ENCODE peak calls at places on chromosomes 7 and 10, in five cellular contexts. E, O, T, W and A are unnamed samples.

GRCh38 chr10:119118231-119118630 is 14.3 kb downstream of the DENND10 start:
- DNase-seq in E (no peak), T (no peak), W (no peak), O (no peak), A (no peak)

GRCh38 chr10:79209831-79210230 is 137.4 kb upstream of the PPIF start:
- DNase-seq in T (no peak), O (no peak), E (no peak), W (no peak), A (no peak)

GRCh38 chr10:80290474-80291220 is 1.2 kb upstream of the MAT1A start:
- DNase-seq in W (no peak), O (no peak), E (no peak), T (no peak), A (no peak)

GRCh38 chr10:8050561-8051108 is 3.9 kb upstream of the GATA3 start:
- DNase-seq in O (peak; percentile 18), T (no peak), E (peak; percentile 67), W (peak; percentile 46), A (peak; percentile 82)

GRCh38 chr7:46932656-46933424 is 649.1 kb downstream of the TNS3 start:
- DNase-seq in E (no peak), W (peak; percentile 96), O (peak; percentile 96), T (no peak), A (peak; percentile 89)

GRCh38 chr7:159142730-159143129 is 1.9 kb downstream of the VIPR2 start:
- DNase-seq in W (no peak), O (no peak), T (no peak), E (no peak), A (no peak)

GRCh38 chr10:77949167-77949566 is 22.6 kb upstream of the DLG5 start:
- DNase-seq in T (peak; percentile 82), O (peak; percentile 70), E (no peak), W (peak; percentile 34), A (peak; percentile 97)

GRCh38 chr7:7972128-7972527 is 3.5 kb downstream of the GLCCI1 start:
- DNase-seq in W (peak; percentile 31), E (no peak), O (peak; percentile 6), T (no peak), A (no peak)

GRCh38 chr7:114081606-114082425 is 163.0 kb upstream of the PPP1R3A start:
- DNase-seq in E (peak; percentile 39), O (peak; percentile 70), T (no peak), W (peak; percentile 54), A (no peak)

GRCh38 chr7:114944742-114945625 is 23.1 kb downstream of the MDFIC start:
- DNase-seq in T (no peak), W (peak; percentile 90), O (peak; percentile 94), E (peak; percentile 3), A (no peak)

GRCh38 chr10:43255644-43256431 is 11.0 kb downstream of the RASGEF1A start:
- DNase-seq in E (no peak), T (no peak), O (no peak), W (peak; percentile 2), A (peak; percentile 21)

GRCh38 chr7:82362129-82362528 is 81.4 kb downstream of the CACNA2D1 start:
- DNase-seq in T (no peak), O (peak; percentile 86), W (no peak), E (no peak), A (no peak)

GRCh38 chr7:138161600-138162081 is 85.4 kb downstream of the AKR1D1 start:
- DNase-seq in O (peak; percentile 81), W (peak; percentile 91), E (peak; percentile 90), T (peak; percentile 79), A (peak; percentile 87)

GRCh38 chr10:127196227-127196954 is at the start of gene INSYN2A:
- DNase-seq in E (peak; percentile 58), T (no peak), W (peak; percentile 58), O (peak; percentile 44), A (no peak)

GRCh38 chr7:27160147-27160545 is 3.7 kb upstream of the HOXA7 start:
- DNase-seq in W (no peak), O (no peak), T (no peak), E (no peak), A (no peak)

GRCh38 chr7:41437257-41438196 is 265.4 kb downstream of the INHBA start:
- DNase-seq in O (no peak), E (no peak), T (no peak), W (no peak), A (no peak)

GRCh38 chr10:116263870-116264269 is 9.1 kb downstream of the GFRA1 start:
- DNase-seq in O (peak; percentile 10), T (no peak), E (no peak), W (peak; percentile 41), A (peak; percentile 7)

GRCh38 chr7:100386940-100387339 is 13.7 kb downstream of the PILRA start:
- DNase-seq in W (no peak), T (no peak), E (no peak), O (no peak), A (no peak)

GRCh38 chr7:108351715-108352114 is 104.5 kb downstream of the NRCAM start:
- DNase-seq in E (no peak), W (no peak), O (no peak), T (no peak), A (peak; percentile 18)

GRCh38 chr7:59079-59825 is 133.1 kb upstream of the FAM20C start:
- DNase-seq in W (no peak), T (no peak), E (no peak), O (no peak), A (no peak)

GRCh38 chr7:150848561-150849115 is 3.7 kb upstream of the AOC1 start:
- DNase-seq in W (no peak), E (no peak), T (no peak), O (no peak), A (no peak)

GRCh38 chr10:18594574-18595156 is 56.7 kb downstream of the NSUN6 start:
- DNase-seq in O (no peak), W (no peak), E (no peak), T (no peak), A (no peak)

GRCh38 chr7:87359366-87359765 is 13.9 kb downstream of the CROT start:
- DNase-seq in W (no peak), O (peak; percentile 59), T (no peak), E (no peak), A (peak; percentile 84)

GRCh38 chr7:44325181-44325671 is at the start of gene CAMK2B:
- DNase-seq in O (no peak), E (no peak), W (no peak), T (no peak), A (no peak)

GRCh38 chr7:2041496-2042367 is 191.0 kb downstream of the MAD1L1 start:
- DNase-seq in E (no peak), W (no peak), O (no peak), T (no peak), A (no peak)

GRCh38 chr10:131071721-131072120 is 239.8 kb downstream of the TCERG1L start:
- DNase-seq in E (no peak), O (no peak), W (no peak), T (no peak), A (no peak)

GRCh38 chr7:48089415-48089975 is 430 bp downstream of the UPP1 start:
- DNase-seq in T (no peak), W (no peak), E (no peak), O (no peak), A (no peak)

GRCh38 chr10:114332808-114333207 is 71.5 kb downstream of the AFAP1L2 start:
- DNase-seq in O (no peak), T (no peak), W (no peak), E (no peak), A (no peak)

GRCh38 chr10:79384773-79385391 is 37.6 kb downstream of the PPIF start:
- DNase-seq in E (no peak), O (no peak), W (no peak), T (no peak), A (no peak)

GRCh38 chr10:124458874-124459273 is 2.7 kb upstream of the LHPP start:
- DNase-seq in W (no peak), E (no peak), T (no peak), O (no peak), A (no peak)

GRCh38 chr10:124461642-124462347 is at the start of gene LHPP:
- DNase-seq in E (peak; percentile 66), O (peak; percentile 66), W (peak; percentile 71), T (no peak), A (peak; percentile 82)

GRCh38 chr10:124459395-124459794 is 2.2 kb upstream of the LHPP start:
- DNase-seq in T (no peak), O (no peak), W (no peak), E (no peak), A (peak; percentile 97)

GRCh38 chr10:124458473-124458872 is 3.1 kb upstream of the LHPP start:
- DNase-seq in T (no peak), E (no peak), O (no peak), W (no peak), A (no peak)

DNA sequence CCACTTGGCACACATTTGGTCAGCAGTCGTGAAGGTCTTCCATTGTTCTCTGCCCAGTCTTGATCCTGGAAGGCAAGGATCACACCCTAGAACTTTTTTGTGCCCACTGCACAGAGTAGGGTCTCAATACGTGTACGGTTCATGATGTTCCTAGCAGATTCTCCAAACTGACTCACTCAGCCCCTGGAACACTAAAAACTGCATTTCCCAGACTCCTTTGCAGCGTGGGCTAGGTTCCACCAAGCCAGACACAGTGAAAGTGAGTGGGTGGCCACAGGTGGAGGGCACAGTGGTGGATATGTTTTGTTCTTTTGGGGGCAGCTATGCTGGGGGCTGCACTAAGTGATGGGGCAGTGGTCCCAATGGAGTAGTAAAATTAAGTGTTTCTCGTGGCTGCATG is 1.5 kb upstream of the LHPP start:
- DNase-seq in W (no peak), O (no peak), T (no peak), E (no peak), A (no peak)
- H3K4ac ChIP-seq in W (no peak overlapping the region), O (no peak overlapping the region), T (peak overlapping the region; percentile 84), E (no peak overlapping the region), A (no peak overlapping the region)

GRCh38 chr7:5703572-5704533 is 77.6 kb downstream of the RNF216 start:
- DNase-seq in O (no peak), T (no peak), E (no peak), W (peak; percentile 33), A (no peak)
- H2AFZ ChIP-seq in O (no peak overlapping the region), T (no peak overlapping the region), E (no peak overlapping the region), W (no peak overlapping the region), A (no peak overlapping the region)

GRCh38 chr10:128268015-128268722 is 141.9 kb upstream of the MKI67 start:
- DNase-seq in E (peak; percentile 70), W (peak; percentile 3), O (no peak), T (peak; percentile 67), A (peak; percentile 61)

GRCh38 chr10:128265596-128265995 is 139.4 kb upstream of the MKI67 start:
- DNase-seq in T (no peak), E (no peak), O (no peak), W (no peak), A (no peak)

GRCh38 chr10:128263891-128264688 is 137.9 kb upstream of the MKI67 start:
- DNase-seq in E (peak; percentile 56), T (peak; percentile 27), W (peak; percentile 38), O (peak; percentile 25), A (peak; percentile 74)

DNA sequence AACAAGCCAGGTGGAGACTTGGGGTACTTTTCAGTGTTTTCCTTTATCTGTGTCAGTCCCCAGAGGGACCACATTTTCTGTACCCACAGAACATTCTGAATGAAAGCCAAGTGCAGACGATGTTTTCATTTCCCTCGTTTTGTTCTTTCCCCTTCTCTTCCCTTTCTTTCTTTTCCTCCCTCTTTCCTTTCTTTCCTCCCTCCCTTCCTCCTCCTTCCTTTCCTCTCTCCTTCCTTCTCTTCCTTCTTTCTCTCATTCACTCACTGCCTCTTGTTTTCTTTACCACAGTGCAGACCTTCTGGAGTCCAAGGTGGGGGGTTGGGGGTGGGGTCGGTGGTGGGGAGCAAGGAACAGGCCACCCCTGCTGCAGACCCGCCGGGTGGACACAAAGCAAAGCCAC is 141.4 kb upstream of the MKI67 start:
- DNase-seq in W (no peak), T (no peak), O (no peak), E (no peak), A (no peak)
- H3K4me3 ChIP-seq in W (no peak overlapping the region), T (no peak overlapping the region), O (no peak overlapping the region), E (no peak overlapping the region), A (no peak overlapping the region)

GRCh38 chr7:55595511-55595910 is 23.2 kb upstream of the VOPP1 start:
- DNase-seq in E (no peak), O (no peak), T (no peak), W (no peak), A (no peak)
- H3K4ac ChIP-seq in E (no peak overlapping the region), O (no peak overlapping the region), T (no peak overlapping the region), W (no peak overlapping the region), A (no peak overlapping the region)